ENCODE peak calls at places on chromosomes 2 and 18, in ten cellular contexts. B, P, R, I, X, O, Z, A, F and E are unnamed samples.

GRCh38 chr2:39730685-39731302 is 48.3 kb downstream of the THUMPD2 start:
- DNase-seq in B (peak; percentile 55), P (peak; percentile 52), R (peak; percentile 35), I (no peak), X (no peak), O (no peak), Z (no peak), A (peak; percentile 39), F (no peak), E (peak; percentile 37)

GRCh38 chr2:288002-288742 is at the start of gene ALKAL2:
- DNase-seq in B (peak; percentile 27), P (peak; percentile 46), R (no peak), I (peak; percentile 36), X (no peak), O (no peak), Z (no peak), A (peak; percentile 62), F (no peak), E (peak; percentile 51)

GRCh38 chr2:114426111-114426510 is 16.3 kb upstream of the DPP10 start:
- DNase-seq in B (no peak), P (no peak), R (peak; percentile 6), I (no peak), X (no peak), O (no peak), Z (no peak), A (no peak), F (no peak), E (no peak)

GRCh38 chr2:105114551-105114950 is 76.7 kb downstream of the MRPS9 start:
- DNase-seq in B (peak; percentile 62), P (peak; percentile 74), R (peak; percentile 40), I (no peak), X (no peak), O (no peak), Z (no peak), A (peak; percentile 63), F (no peak), E (peak; percentile 68)

GRCh38 chr2:113739849-113740248 is 16.6 kb downstream of the SLC35F5 start:
- DNase-seq in B (no peak), P (peak; percentile 4), R (no peak), I (no peak), X (no peak), O (no peak), Z (no peak), A (no peak), F (no peak), E (no peak)

GRCh38 chr2:62234755-62235655 is 39.1 kb downstream of the B3GNT2 start:
- DNase-seq in B (no peak), P (no peak), R (no peak), I (no peak), X (no peak), O (no peak), Z (no peak), A (no peak), F (no peak), E (no peak)

GRCh38 chr2:217538719-217539118 is 464.1 kb downstream of the TNS1 start:
- DNase-seq in B (no peak), P (no peak), R (no peak), I (no peak), X (no peak), O (no peak), Z (no peak), A (no peak), F (no peak), E (no peak)

GRCh38 chr2:181189932-181190331 is 209.5 kb downstream of the UBE2E3 start:
- DNase-seq in B (no peak), P (no peak), R (no peak), I (no peak), X (no peak), O (no peak), Z (no peak), A (no peak), F (no peak), E (peak; percentile 1)

GRCh38 chr18:62045316-62045715 is 141.5 kb downstream of the PIGN start:
- DNase-seq in B (no peak), P (no peak), R (no peak), I (no peak), X (no peak), O (no peak), Z (no peak), A (no peak), F (no peak), E (peak; percentile 19)

GRCh38 chr18:27991391-27991790 is 185.5 kb downstream of the CDH2 start:
- DNase-seq in B (no peak), P (no peak), R (no peak), I (no peak), X (no peak), O (no peak), Z (no peak), A (no peak), F (no peak), E (no peak)

GRCh38 chr18:66734451-66734850 is 130.6 kb upstream of the CDH19 start:
- DNase-seq in B (no peak), P (no peak), R (no peak), I (no peak), X (no peak), O (no peak), Z (no peak), A (no peak), F (no peak), E (no peak)

GRCh38 chr2:97662895-97663625 is 784 bp downstream of the ACTR1B start:
- DNase-seq in B (peak; percentile 92), P (peak; percentile 93), R (no peak), I (peak; percentile 76), X (peak; percentile 57), O (peak; percentile 77), Z (peak; percentile 42), A (no peak), F (peak; percentile 95), E (peak; percentile 73)